ENCODE peak calls at places on chromosomes 11 and 22, in seven cellular contexts. Q, D, R, Z, N, V and O are unnamed samples.

GRCh38 chr22:40654522-40655167 is 18.1 kb upstream of the MRTFA start:
- DNase-seq in Q (peak; percentile 70), V (peak; percentile 87), N (no peak), Z (peak; percentile 64), R (peak; percentile 27), D (no peak), O (no peak)

GRCh38 chr11:59456661-59457060 is at the start of gene OR4D6:
- DNase-seq in Z (no peak), D (no peak), R (no peak), Q (no peak), V (no peak), N (no peak), O (no peak)

GRCh38 chr11:86938203-86938899 is 16.8 kb downstream of the FZD4 start:
- DNase-seq in D (no peak), Z (no peak), V (no peak), N (no peak), R (no peak), Q (no peak), O (no peak)

GRCh38 chr11:126111458-126112116 is 48.9 kb upstream of the CDON start:
- DNase-seq in Q (no peak), R (no peak), V (peak; percentile 19), Z (peak; percentile 84), D (no peak), N (no peak), O (no peak)

GRCh38 chr11:85874265-85874664 is 19.1 kb downstream of the CCDC83 start:
- DNase-seq in N (no peak), V (peak; percentile 45), Z (no peak), R (no peak), D (no peak), Q (no peak), O (no peak)

GRCh38 chr22:35344956-35345690 is 35.8 kb upstream of the HMOX1 start:
- DNase-seq in Z (no peak), Q (no peak), N (peak; percentile 93), D (no peak), R (no peak), V (no peak), O (peak; percentile 69)

GRCh38 chr11:117907276-117908110 is 21.7 kb downstream of the TMPRSS13 start:
- DNase-seq in D (peak; percentile 94), R (peak; percentile 89), Z (peak; percentile 74), V (peak; percentile 93), Q (peak; percentile 95), N (peak; percentile 28), O (peak; percentile 34)

GRCh38 chr11:131693756-131694155 is 323.3 kb downstream of the NTM start:
- DNase-seq in D (no peak), R (peak; percentile 4), Q (no peak), N (no peak), V (peak; percentile 7), Z (no peak), O (no peak)

GRCh38 chr11:46485852-46486443 is 94.4 kb upstream of the CHRM4 start:
- DNase-seq in Q (peak; percentile 14), Z (peak; percentile 26), N (no peak), D (no peak), R (no peak), V (no peak), O (no peak)

DNA sequence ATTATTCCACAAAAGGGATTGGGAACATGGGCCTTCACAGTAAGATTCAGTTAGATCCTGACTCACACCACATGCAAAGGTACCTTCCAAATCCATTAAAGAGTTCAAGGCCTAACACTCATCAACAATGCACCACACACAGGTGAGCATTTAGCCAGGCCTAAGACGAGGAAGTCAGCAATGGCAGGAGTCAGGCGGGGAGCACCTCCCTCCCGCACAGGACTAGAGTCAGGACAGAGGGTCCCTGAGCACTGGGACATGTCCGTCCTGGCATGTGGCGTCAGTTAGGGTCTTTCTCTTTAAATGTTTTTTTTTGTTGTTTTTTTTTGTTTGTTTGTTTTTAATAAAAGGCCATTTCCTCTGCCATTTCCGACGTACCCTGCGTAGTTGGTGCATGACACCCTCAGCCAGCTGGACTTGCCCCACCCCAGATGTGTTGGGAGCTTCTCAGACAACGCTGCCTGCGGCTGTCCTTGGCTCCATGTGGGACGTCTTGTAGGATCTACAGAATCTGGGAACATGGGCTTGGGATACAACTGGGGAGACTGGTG is 1458.6 kb downstream of the BRD1 start:
- DNase-seq in V (no peak), Q (no peak), D (no peak), R (no peak), Z (no peak), N (no peak), O (no peak)
- H3K9me3 ChIP-seq in V (no peaks in the 10 kb centered on the region), Q (no peaks in the 10 kb centered on the region), D (no peaks in the 10 kb centered on the region), R (no peaks in the 10 kb centered on the region), Z (no peaks in the 10 kb centered on the region), N (no peaks in the 10 kb centered on the region), O (no peaks in the 10 kb centered on the region)

GRCh38 chr11:132898676-132899075 is 633.6 kb downstream of the OPCML start:
- DNase-seq in R (no peak), D (no peak), N (no peak), Z (no peak), V (no peak), Q (no peak), O (no peak)
- H3K9me2 ChIP-seq in R (no peaks in the 10 kb centered on the region), D (no peaks in the 10 kb centered on the region), N (no peaks in the 10 kb centered on the region), Z (no peaks in the 10 kb centered on the region), V (no peaks in the 10 kb centered on the region), Q (no peaks in the 10 kb centered on the region), O (no peaks in the 10 kb centered on the region)

DNA sequence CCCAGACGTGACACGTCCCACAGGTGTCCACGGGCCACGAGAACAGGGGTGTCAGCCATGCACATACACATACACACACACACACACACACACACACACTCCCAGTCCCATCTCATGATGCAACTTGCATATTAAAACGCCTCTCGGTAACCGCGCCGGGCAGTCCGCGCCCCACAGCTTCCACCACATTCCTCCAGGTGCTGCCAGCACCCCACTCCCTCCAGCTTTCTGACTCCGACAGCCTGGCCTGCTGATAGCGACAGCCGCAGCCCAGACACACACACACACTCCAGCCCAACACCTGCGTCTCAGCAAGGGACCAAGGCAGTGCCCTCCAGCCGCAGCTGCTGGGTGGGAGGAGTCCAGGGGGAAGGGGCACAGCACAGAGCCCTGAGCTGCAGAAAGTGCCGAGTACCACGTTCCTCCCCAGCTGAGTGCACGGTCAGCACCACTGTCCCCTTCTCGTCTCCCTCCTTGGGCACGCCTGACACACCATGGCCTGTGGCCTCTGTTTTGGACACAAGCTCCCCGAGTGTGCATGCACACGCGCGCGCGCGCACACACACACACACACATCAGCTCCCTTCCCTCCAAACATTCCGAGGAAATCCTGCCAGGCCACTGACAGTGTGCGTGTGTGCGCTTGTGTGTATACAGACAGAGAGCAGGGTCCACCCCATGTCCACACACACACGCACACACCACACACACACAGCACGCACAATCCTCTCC is 1.3 kb downstream of the ELFN2 start:
- DNase-seq in N (peak; percentile 41), Z (no peak), D (no peak), Q (peak; percentile 60), R (no peak), V (no peak), O (peak; percentile 45)
- TF ChIP-seq EZH2phosphoT487 in N (no peak), Z (no peak), D (no peak), Q (no peak), R (no peak), V (no peak), O (no peak)

GRCh38 chr22:47297261-47298016 is 535.0 kb downstream of the TBC1D22A start:
- DNase-seq in N (no peak), R (no peak), V (no peak), Q (no peak), Z (peak; percentile 6), D (no peak), O (no peak)
- H3K9me3 ChIP-seq in N (no peaks in the 10 kb centered on the region), R (no peaks in the 10 kb centered on the region), V (no peaks in the 10 kb centered on the region), Q (no peaks in the 10 kb centered on the region), Z (no peaks in the 10 kb centered on the region), D (no peaks in the 10 kb centered on the region), O (no peaks in the 10 kb centered on the region)

DNA sequence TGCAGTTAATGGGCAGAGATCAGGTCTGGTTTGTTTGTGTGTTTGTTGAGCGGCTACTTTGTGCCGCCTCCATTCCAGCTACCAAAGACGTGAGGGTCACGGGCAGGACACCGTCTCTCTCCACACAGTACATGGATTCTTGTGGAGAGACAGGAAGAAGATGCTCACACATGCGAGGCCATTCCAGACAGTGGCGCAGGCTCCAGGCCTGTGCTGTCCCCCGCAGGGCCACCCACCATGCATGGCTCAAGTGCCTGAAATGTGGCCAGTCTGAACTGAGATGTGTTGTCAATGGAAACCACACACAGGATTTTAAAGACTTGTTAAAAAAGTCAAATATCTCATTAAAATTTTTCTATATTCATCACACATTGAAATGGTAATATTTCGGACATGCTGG is 848.3 kb downstream of the TBC1D22A start:
- DNase-seq in R (no peak), Z (no peak), N (no peak), V (no peak), D (no peak), Q (no peak), O (no peak)
- H3K9me2 ChIP-seq in R (no peaks in the 10 kb centered on the region), Z (no peaks in the 10 kb centered on the region), N (no peaks in the 10 kb centered on the region), V (no peaks in the 10 kb centered on the region), D (no peaks in the 10 kb centered on the region), Q (no peaks in the 10 kb centered on the region), O (no peaks in the 10 kb centered on the region)

GRCh38 chr22:48947636-48948035 is 880.0 kb downstream of the BRD1 start:
- DNase-seq in R (no peak), Z (no peak), D (no peak), V (no peak), N (no peak), Q (no peak), O (no peak)

GRCh38 chr22:48949375-48950149 is 878.1 kb downstream of the BRD1 start:
- DNase-seq in N (no peak), V (no peak), D (no peak), Q (peak; percentile 1), Z (no peak), R (no peak), O (no peak)

GRCh38 chr22:48950151-48950915 is 877.3 kb downstream of the BRD1 start:
- DNase-seq in D (no peak), N (no peak), Z (no peak), Q (peak; percentile 3), V (no peak), R (no peak), O (no peak)

GRCh38 chr22:48945621-48946458 is 881.8 kb downstream of the BRD1 start:
- DNase-seq in N (no peak), D (no peak), V (no peak), Z (no peak), Q (no peak), R (no peak), O (no peak)

DNA sequence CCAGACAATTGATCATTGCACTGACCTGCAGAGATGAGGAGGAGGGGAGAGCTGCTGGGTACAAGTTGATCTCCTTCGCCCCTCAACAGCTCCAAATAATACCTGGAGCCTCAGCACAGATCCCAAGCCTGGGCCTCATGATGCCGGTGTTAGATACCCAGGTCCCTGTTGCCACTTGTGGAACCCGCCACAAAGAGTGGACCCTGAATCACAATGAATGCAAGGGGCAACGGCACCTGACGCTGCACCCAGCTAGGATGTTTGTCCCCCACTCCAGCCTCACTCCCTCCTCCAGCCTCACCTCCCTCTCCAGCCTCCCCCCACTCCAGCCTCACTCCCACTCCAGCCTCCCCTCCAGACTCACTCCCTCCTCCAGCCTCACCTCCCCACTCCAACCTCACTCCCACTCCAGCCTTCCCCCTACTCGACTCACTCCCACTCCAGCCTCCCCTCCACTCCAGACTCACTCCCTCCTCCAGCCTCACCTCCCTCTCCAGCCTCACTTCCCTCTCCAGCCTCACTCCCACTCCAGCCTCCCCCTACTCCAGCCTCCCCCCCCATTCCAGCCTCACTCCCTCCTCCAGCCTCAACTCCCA is 879.0 kb downstream of the BRD1 start:
- DNase-seq in N (no peak), V (no peak), D (no peak), R (no peak), Z (no peak), Q (peak; percentile 1), O (no peak)
- TF ChIP-seq EZH2phosphoT487 in N (no peak), V (no peak), D (no peak), R (no peak), Z (no peak), Q (no peak), O (no peak)